ENCODE peak calls at places on chromosomes 16 and 17, in six cellular contexts. S, A, K, L, D and B are unnamed samples.

GRCh38 chr17:36949461-36949927 is 740 bp downstream of the AATF start:
- DNase-seq in S (no peak), A (peak; percentile 50), K (no peak), L (no peak), D (no peak), B (peak; percentile 17)

GRCh38 chr17:31061678-31062077 is 33.1 kb upstream of the NF1 start:
- DNase-seq in S (no peak), A (peak; percentile 6), K (no peak), L (no peak), D (no peak), B (no peak)

GRCh38 chr16:69476920-69477418 is 52.5 kb downstream of the CYB5B start:
- DNase-seq in S (no peak), A (peak; percentile 95), K (no peak), L (peak; percentile 92), D (peak; percentile 75), B (peak; percentile 86)

GRCh38 chr17:28181568-28181967 is 137.4 kb upstream of the TMEM97 start:
- DNase-seq in S (no peak), A (no peak), K (no peak), L (no peak), D (no peak), B (no peak)

GRCh38 chr17:73165616-73166404 is 1.0 kb downstream of the SSTR2 start:
- DNase-seq in S (no peak), A (no peak), K (no peak), L (no peak), D (no peak), B (no peak)

GRCh38 chr16:3008749-3009088 is 4.0 kb upstream of the CLDN9 start:
- DNase-seq in S (no peak), A (no peak), K (no peak), L (no peak), D (no peak), B (no peak)

GRCh38 chr17:1232786-1233185 is 37.5 kb upstream of the BHLHA9 start:
- DNase-seq in S (no peak), A (peak; percentile 69), K (no peak), L (peak; percentile 17), D (no peak), B (no peak)

GRCh38 chr16:84845496-84846002 is 25.8 kb downstream of the CRISPLD2 start:
- DNase-seq in S (no peak), A (no peak), K (no peak), L (no peak), D (no peak), B (no peak)

GRCh38 chr16:67605641-67606040 is 39.3 kb upstream of the CARMIL2 start:
- DNase-seq in S (no peak), A (no peak), K (no peak), L (no peak), D (no peak), B (no peak)

GRCh38 chr17:7112527-7113108 is 2.0 kb downstream of the ASGR2 start:
- DNase-seq in S (no peak), A (no peak), K (no peak), L (no peak), D (no peak), B (no peak)

GRCh38 chr17:82020874-82021727 is 1.6 kb downstream of the CENPX start:
- DNase-seq in S (peak; percentile 75), A (peak; percentile 76), K (no peak), L (peak; percentile 74), D (peak; percentile 46), B (no peak)

GRCh38 chr16:74813109-74813641 is 38.6 kb upstream of the FA2H start:
- DNase-seq in S (peak; percentile 78), A (peak; percentile 59), K (peak; percentile 37), L (peak; percentile 68), D (peak; percentile 50), B (peak; percentile 24)

GRCh38 chr17:74936470-74936799 is 737 bp downstream of the OTOP3 start:
- DNase-seq in S (no peak), A (no peak), K (no peak), L (no peak), D (no peak), B (no peak)

GRCh38 chr17:14354807-14355206 is 53.9 kb downstream of the HS3ST3B1 start:
- DNase-seq in S (no peak), A (no peak), K (no peak), L (no peak), D (no peak), B (no peak)